ENCODE peak calls at places on chromosomes 13 and 19, in seven cellular contexts. K is astrocyte, X is GM23338, M is IMR-90, G is fibroblast of lung, W is GM12878, F is hepatocyte. P is an unnamed sample. For H4K20me1, the result is how much of the 10 kb centered on the place peaks cover.

GRCh38 chr19:13781547-13781946 is 7.3 kb downstream of the C19orf53 start:
- DNase-seq in K (peak), X (peak), M (peak), G (peak), W (no peak), F (peak), P (peak)

GRCh38 chr19:33293255-33294057 is 8.9 kb downstream of the CEBPA start:
- DNase-seq in K (peak), X (no peak), M (peak), G (peak), W (no peak), F (peak), P (no peak)

GRCh38 chr19:16285769-16286564 is 38.7 kb upstream of the KLF2 start:
- DNase-seq in K (peak), X (peak), M (no peak), G (peak), W (no peak), F (no peak), P (no peak)

GRCh38 chr13:34361528-34361927 is 543.6 kb downstream of the RFC3 start:
- DNase-seq in K (no peak), X (no peak), M (no peak), G (peak), W (no peak), F (peak), P (no peak)

GRCh38 chr13:41494202-41494601 is 36.9 kb downstream of the RGCC start:
- DNase-seq in K (no peak), X (no peak), M (no peak), G (no peak), W (no peak), F (no peak), P (no peak)

GRCh38 chr13:77521595-77522367 is 13.7 kb upstream of the SCEL start:
- DNase-seq in K (peak), X (peak), M (no peak), G (peak), W (no peak), F (no peak), P (peak)

GRCh38 chr19:49875801-49876421 is 1.2 kb downstream of the AKT1S1 start:
- DNase-seq in K (no peak), X (peak), M (peak), G (no peak), W (no peak), F (peak), P (peak)

GRCh38 chr19:39407644-39408391 is 1.2 kb downstream of the ZFP36 start:
- DNase-seq in K (no peak), X (peak), M (no peak), G (no peak), W (no peak), F (peak), P (no peak)

GRCh38 chr13:65912516-65912915 is 1317.6 kb downstream of the PCDH9 start:
- DNase-seq in K (no peak), X (no peak), M (no peak), G (no peak), W (no peak), F (no peak), P (no peak)

GRCh38 chr13:65913173-65913572 is 1317.0 kb downstream of the PCDH9 start:
- DNase-seq in K (peak), X (no peak), M (peak), G (peak), W (no peak), F (no peak), P (no peak)

GRCh38 chr13:65909501-65909900 is 1320.6 kb downstream of the PCDH9 start:
- DNase-seq in K (no peak), X (no peak), M (no peak), G (no peak), W (no peak), F (no peak), P (no peak)

GRCh38 chr13:65911546-65912193 is 1318.5 kb downstream of the PCDH9 start:
- DNase-seq in K (no peak), X (no peak), M (no peak), G (no peak), W (no peak), F (no peak), P (no peak)

GRCh38 chr13:65907656-65908441 is 1322.3 kb downstream of the PCDH9 start:
- DNase-seq in K (peak), X (no peak), M (peak), G (peak), W (no peak), F (no peak), P (no peak)
- H4K20me1 ChIP-seq in K (under half), X (under half), M (under half), G (under half), W (under half), F (under half), P (under half)

GRCh38 chr19:2623743-2624142 is 78.8 kb downstream of the GNG7 start:
- DNase-seq in K (no peak), X (no peak), M (no peak), G (no peak), W (no peak), F (no peak), P (no peak)
- H4K20me1 ChIP-seq in K (under half), X (under half), M (under half), G (under half), W (under half), F (under half), P (under half)

DNA sequence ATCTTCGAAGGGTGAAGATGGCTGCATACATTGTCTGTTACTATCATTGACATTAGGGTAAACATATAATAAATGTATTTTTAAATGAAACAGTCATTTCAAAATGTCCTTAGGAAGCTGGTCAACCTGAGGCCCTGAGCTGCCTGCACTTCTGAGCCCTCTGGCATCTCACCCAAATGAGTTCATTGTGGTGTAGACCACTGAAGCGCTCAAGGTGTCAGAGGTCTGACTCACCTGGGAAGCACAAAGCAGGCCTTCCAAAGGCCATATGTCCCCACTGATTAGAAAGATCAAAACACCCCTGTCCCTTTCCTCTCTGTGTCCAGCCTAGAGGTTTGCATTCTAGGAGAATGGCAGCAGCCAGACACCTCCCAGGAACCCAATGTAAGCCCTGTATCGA is 59.6 kb downstream of the COL4A2 start:
- DNase-seq in K (no peak), X (no peak), M (no peak), G (no peak), W (no peak), F (no peak), P (no peak)
- H4K20me1 ChIP-seq in K (under half), X (under half), M (under half), G (under half), W (under half), F (under half), P (under half)

GRCh38 chr13:114096811-114097503 is 35.5 kb downstream of the RASA3 start:
- DNase-seq in K (no peak), X (no peak), M (no peak), G (no peak), W (no peak), F (no peak), P (no peak)

GRCh38 chr13:114099918-114100445 is 32.4 kb downstream of the RASA3 start:
- DNase-seq in K (peak), X (peak), M (peak), G (peak), W (no peak), F (no peak), P (peak)

GRCh38 chr13:114097504-114097892 is 34.9 kb downstream of the RASA3 start:
- DNase-seq in K (no peak), X (no peak), M (no peak), G (no peak), W (no peak), F (no peak), P (no peak)

GRCh38 chr13:114099191-114099590 is 33.2 kb downstream of the RASA3 start:
- DNase-seq in K (peak), X (no peak), M (peak), G (peak), W (no peak), F (peak), P (peak)

GRCh38 chr13:114097893-114098688 is 34.3 kb downstream of the RASA3 start:
- DNase-seq in K (no peak), X (no peak), M (no peak), G (no peak), W (no peak), F (no peak), P (no peak)
- H4K20me1 ChIP-seq in K (half or more), X (under half), M (half or more), G (under half), W (under half), F (under half), P (under half)

DNA sequence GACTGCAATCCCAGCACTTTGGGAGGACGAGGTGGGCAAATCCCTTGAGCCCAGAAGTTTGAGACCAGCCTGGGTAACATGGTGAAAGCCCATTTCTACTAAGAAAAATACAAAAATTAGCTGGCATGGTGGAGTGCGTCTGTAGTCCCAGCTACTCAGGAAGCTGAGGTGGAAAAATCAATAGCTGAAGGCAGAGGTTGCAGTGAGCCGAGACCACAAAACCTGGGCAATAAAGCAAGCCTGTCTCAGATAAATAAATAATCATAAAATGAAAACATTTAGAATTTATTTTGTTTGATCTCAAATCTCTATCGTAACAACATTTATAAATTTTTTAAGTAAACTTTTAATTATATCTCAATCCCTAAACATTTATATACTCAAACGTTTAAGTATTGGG is 36.6 kb downstream of the USP12 start:
- DNase-seq in K (no peak), X (no peak), M (no peak), G (no peak), W (no peak), F (no peak), P (no peak)
- H4K20me1 ChIP-seq in K (half or more), X (under half), M (half or more), G (under half), W (under half), F (half or more), P (under half)

DNA sequence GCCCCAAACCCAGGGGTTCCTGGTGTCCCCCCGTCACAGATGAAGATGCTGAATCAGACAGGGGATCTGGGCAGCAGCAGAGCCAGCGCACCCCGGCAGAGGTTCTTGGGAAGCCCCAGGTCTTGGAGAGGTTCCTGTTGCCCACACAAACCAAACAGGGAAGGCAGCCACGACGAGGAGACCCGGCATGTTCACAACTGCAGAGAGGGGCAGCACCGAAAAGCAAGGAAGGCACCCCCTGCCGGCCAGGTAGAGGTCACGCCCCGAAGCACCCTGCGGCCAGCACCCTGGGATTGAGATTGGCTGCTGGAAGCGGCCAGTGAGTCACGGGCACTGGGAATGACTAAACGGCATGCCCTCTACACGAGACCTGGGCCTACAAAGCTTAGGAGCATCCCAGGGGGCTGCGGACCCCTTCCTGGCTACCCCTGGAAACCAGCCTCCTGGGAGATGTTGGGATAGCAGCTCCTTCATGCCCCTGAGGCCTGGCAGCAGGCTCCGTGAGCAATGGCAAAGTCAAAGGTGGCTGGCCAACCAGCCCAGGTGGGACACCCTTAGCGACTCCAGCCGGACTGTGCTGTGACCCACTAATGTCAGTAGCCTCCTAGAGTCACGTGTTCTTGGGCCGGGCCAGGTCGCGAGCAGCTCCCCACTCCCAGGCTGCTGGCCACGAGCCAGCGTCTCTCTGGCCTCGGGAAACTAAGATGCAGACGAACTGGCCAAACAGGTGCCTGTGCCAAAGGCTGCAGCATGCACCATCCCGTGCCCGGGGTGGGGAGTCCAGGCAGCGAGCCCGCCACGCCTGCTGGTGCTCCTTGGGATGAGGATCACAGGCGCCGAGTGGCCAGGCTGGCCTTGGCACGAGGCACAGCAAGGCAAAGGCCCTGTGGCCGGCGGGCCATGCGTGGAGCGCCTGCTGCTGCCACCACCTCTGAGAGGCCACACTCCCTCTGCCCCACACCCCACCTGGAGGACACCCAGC is 43.2 kb downstream of the MLLT1 start:
- DNase-seq in K (no peak), X (peak), M (no peak), G (no peak), W (no peak), F (no peak), P (no peak)
- H4K20me1 ChIP-seq in K (half or more), X (under half), M (half or more), G (under half), W (under half), F (half or more), P (under half)

GRCh38 chr19:41273076-41273475 is 8.9 kb downstream of the HNRNPUL1 start:
- DNase-seq in K (no peak), X (no peak), M (no peak), G (no peak), W (no peak), F (no peak), P (no peak)
- H4K20me1 ChIP-seq in K (half or more), X (under half), M (under half), G (under half), W (under half), F (under half), P (under half)

GRCh38 chr13:23516190-23516589 is 54.0 kb upstream of the TNFRSF19 start:
- DNase-seq in K (peak), X (no peak), M (no peak), G (peak), W (no peak), F (no peak), P (no peak)
- H4K20me1 ChIP-seq in K (under half), X (under half), M (under half), G (under half), W (under half), F (under half), P (under half)

P was measured in H9.